ENCODE peak calls at places on chromosome 22, in six cellular contexts. L is heart left ventricle, Y is kidney, K is fibroblast of lung, V is body of pancreas, O is K562. X is an unnamed sample.

GRCh38 chr22:49780992-49781782 is 46.5 kb downstream of the BRD1 start:
- DNase-seq in L (peak; percentile 16), Y (peak; percentile 68), K (no peak), V (no peak), O (no peak), X (peak; percentile 3)

GRCh38 chr22:47914481-47915097 is 1152.1 kb downstream of the TBC1D22A start:
- DNase-seq in L (no peak), Y (no peak), K (no peak), V (no peak), O (peak; percentile 8), X (no peak)

GRCh38 chr22:28112548-28113043 is 193.5 kb upstream of the PITPNB start:
- DNase-seq in L (peak; percentile 76), Y (no peak), K (peak; percentile 66), V (peak; percentile 38), O (peak; percentile 30), X (no peak)

GRCh38 chr22:49774499-49775151 is 53.0 kb downstream of the BRD1 start:
- DNase-seq in L (no peak), Y (peak; percentile 61), K (no peak), V (no peak), O (no peak), X (no peak)

GRCh38 chr22:42919199-42919598 is 62.1 kb upstream of the ARFGAP3 start:
- DNase-seq in L (peak; percentile 31), Y (no peak), K (peak; percentile 45), V (no peak), O (peak; percentile 20), X (no peak)

GRCh38 chr22:17990167-17990566 is 34.2 kb downstream of the MICAL3 start:
- DNase-seq in L (no peak), Y (no peak), K (peak; percentile 58), V (no peak), O (no peak), X (no peak)

GRCh38 chr22:46931881-46932280 is 169.4 kb downstream of the TBC1D22A start:
- DNase-seq in L (no peak), Y (no peak), K (peak; percentile 88), V (no peak), O (no peak), X (no peak)

GRCh38 chr22:17968126-17968525 is 56.2 kb downstream of the MICAL3 start:
- DNase-seq in L (no peak), Y (peak; percentile 52), K (no peak), V (no peak), O (no peak), X (no peak)

GRCh38 chr22:48335442-48336139 is 1492.1 kb downstream of the BRD1 start:
- DNase-seq in L (no peak), Y (peak; percentile 27), K (no peak), V (no peak), O (no peak), X (no peak)

GRCh38 chr22:48630444-48630777 is 1197.3 kb downstream of the BRD1 start:
- DNase-seq in L (no peak), Y (no peak), K (no peak), V (no peak), O (no peak), X (no peak)

GRCh38 chr22:25942989-25943411 is 201.0 kb downstream of the MYO18B start:
- DNase-seq in L (peak; percentile 77), Y (no peak), K (no peak), V (peak; percentile 12), O (no peak), X (no peak)

GRCh38 chr22:42788021-42788420 is 67.4 kb upstream of the A4GALT start:
- DNase-seq in L (no peak), Y (no peak), K (no peak), V (no peak), O (no peak), X (no peak)

GRCh38 chr22:42991010-42991651 is 23.8 kb downstream of the PACSIN2 start:
- DNase-seq in L (no peak), Y (no peak), K (peak; percentile 93), V (peak; percentile 69), O (no peak), X (peak; percentile 65)

GRCh38 chr22:50425179-50425916 is 49.5 kb downstream of the SBF1 start:
- DNase-seq in L (no peak), Y (peak; percentile 32), K (peak; percentile 36), V (no peak), O (no peak), X (no peak)

DNA sequence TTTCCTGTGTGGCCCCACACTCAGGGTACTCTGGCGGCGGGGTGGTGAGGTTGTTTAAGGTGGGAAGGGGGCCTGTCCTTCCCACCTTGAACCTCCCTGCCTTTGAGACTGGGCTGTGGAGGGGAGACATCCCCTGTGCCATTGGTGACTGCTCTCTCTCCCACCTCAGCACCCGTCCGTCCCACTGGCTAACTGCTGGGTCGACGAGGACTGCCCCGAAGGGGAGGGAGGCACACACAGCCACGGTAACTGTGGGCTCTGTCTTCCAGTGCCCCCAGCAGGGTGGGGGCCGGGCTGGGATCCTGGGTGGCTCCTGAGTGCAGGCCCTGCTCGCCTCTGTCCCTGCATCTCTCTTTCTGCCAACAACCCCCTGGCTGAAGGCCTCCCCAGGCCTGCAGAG is 7.5 kb downstream of the P2RX6 start:
- DNase-seq in L (no peak), Y (no peak), K (no peak), V (no peak), O (no peak), X (no peak)
- H3K4me3 ChIP-seq in L (no peak overlapping the region), Y (no peak overlapping the region), K (no peak overlapping the region), V (no peak overlapping the region), O (no peak overlapping the region), X (no peak overlapping the region)

GRCh38 chr22:39244496-39245129 is at the start of gene PDGFB:
- DNase-seq in L (peak; percentile 78), Y (no peak), K (no peak), V (peak; percentile 47), O (peak; percentile 47), X (no peak)

GRCh38 chr22:39242809-39243442 is 1.9 kb downstream of the PDGFB start:
- DNase-seq in L (no peak), Y (no peak), K (no peak), V (peak; percentile 75), O (no peak), X (no peak)

GRCh38 chr22:39245130-39246039 is 603 bp upstream of the PDGFB start:
- DNase-seq in L (no peak), Y (no peak), K (no peak), V (no peak), O (no peak), X (no peak)

GRCh38 chr22:39243443-39244072 is 1.2 kb downstream of the PDGFB start:
- DNase-seq in L (no peak), Y (no peak), K (no peak), V (peak; percentile 51), O (peak; percentile 29), X (no peak)

DNA sequence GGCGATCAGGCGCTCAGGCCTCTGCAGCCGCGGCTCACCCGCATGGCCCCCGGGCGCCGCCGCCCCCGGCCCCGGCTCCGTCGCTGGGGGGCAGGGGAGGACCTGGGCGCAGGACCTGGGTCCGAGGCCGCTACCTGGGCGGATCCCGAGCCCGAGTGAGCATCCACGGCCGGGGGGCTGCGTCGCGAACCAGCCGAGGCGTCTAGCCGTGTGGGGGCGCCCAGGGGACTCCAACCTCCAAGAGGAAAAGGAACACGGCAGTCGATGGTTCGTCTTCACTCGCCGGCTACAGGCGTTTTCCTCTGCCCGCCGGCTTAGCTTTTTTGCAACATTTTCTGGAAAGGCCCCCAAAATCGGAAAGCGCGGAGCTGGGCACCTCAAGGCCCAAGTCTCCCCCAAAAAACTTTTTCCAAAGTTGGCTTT is 698 bp downstream of the PDGFB start:
- DNase-seq in L (no peak), Y (no peak), K (no peak), V (peak; percentile 40), O (no peak), X (no peak)
- TF ChIP-seq CTCF in L (no peak), Y (no peak), K (no peak), V (no peak), O (no peak), X (peak; percentile 14)

GRCh38 chr22:19177164-19178064 is 1.1 kb downstream of the SLC25A1 start:
- DNase-seq in L (no peak), Y (no peak), K (no peak), V (no peak), O (no peak), X (no peak)
- H3K4me3 ChIP-seq in L (peak overlapping the region; percentile 80), Y (peak overlapping the region; percentile 49), K (peak overlapping the region; percentile 73), V (peak overlapping the region; percentile 86), O (peak overlapping the region; percentile 76), X (peak overlapping the region; percentile 55)

DNA sequence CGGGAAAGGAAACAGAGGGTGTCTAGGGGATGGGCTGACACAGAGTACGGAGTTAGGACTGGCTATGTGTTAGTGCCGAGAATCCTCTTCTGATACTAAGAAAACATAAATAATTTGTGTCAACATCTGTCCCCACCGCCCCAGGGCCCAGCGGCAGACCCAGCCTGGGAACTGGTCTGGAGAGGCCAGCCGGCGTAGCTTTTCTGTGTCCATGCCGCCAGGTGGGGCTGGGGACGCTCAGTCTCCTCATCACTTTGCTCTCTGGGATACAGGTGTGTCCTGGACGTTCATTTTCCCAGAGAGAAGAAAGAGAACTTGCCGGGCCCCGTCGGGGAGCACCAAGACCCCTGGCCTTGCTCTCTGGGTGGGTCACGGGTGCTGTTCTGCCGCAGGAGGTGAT is 54.7 kb downstream of the WNT7B start:
- DNase-seq in L (no peak), Y (no peak), K (no peak), V (no peak), O (no peak), X (no peak)
- TF ChIP-seq CTCF in L (no peak), Y (no peak), K (no peak), V (no peak), O (no peak), X (no peak)

GRCh38 chr22:45007946-45008852 is 1.6 kb downstream of the PHF21B start:
- DNase-seq in L (no peak), Y (peak; percentile 77), K (peak; percentile 15), V (no peak), O (peak; percentile 28), X (no peak)
- H3K4me3 ChIP-seq in L (peak overlapping the region; percentile 60), Y (no peak overlapping the region), K (no peak overlapping the region), V (no peak overlapping the region), O (no peak overlapping the region), X (peak overlapping the region; percentile 17)

DNA sequence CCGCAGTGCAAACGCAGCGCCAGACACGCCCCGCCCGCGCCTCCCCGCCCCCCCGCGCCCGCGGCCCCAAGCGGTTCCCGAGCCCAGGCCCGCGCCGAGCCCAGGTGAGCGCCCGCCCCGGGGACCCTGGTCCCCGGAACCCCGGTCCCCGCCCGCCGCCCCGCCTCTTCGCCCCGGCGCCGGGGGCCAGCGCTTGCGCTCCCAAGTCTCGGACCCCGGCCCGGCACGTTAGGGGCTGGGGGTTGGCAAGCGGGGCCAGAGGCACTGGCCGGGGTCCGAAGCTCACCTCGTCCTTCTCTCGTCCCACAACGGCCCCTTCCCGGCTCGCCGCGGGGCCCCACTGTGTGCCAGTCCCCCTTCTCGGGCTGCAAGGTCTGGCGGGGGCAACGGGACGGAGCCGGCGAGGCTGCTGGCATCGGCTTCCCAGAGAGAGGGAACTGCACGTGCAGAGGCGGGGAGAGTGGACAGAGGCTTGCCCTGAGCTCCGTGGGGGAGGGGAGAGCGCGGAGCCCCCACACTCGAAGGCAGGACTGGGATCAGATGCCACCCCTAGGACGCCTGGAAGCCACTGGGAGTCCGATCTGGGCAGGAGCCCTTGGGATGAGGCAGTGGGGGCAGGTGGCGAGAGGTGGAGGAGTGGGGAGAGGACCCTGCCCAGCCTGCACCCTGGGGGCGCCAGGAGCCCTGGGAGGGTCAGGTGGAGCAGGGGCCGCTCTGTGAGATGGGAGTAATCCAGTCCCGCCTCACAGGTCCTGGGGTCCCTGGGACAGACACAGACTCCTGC is 1.8 kb upstream of the AIFM3 start:
- DNase-seq in L (no peak), Y (no peak), K (no peak), V (no peak), O (peak; percentile 65), X (no peak)
- TF ChIP-seq CTCF in L (no peak), Y (no peak), K (no peak), V (no peak), O (no peak), X (no peak)